ENCODE peak calls at places on chromosome 16, in five cellular contexts. U is activated CD4-positive, alpha-beta T cell treated with anti-CD3 and anti-CD28 coated beads, Interleukin-2, amount 50 U/mL, for 48 hours; E is AG20443; F is RWPE1; V is endodermal cell. G is an unnamed sample.

GRCh38 chr16:16857603-16858283 is 478.8 kb downstream of the NPIPA7 start:
- DNase-seq in U (no peak), E (no peak), F (no peak), V (peak), G (no peak)

GRCh38 chr16:84302111-84302954 is 7.7 kb downstream of the WFDC1 start:
- DNase-seq in U (no peak), E (no peak), F (no peak), V (no peak), G (peak)

GRCh38 chr16:29710227-29711219 is 31.5 kb downstream of the QPRT start:
- DNase-seq in U (no peak), E (peak), F (peak), V (peak), G (peak)

GRCh38 chr16:89143911-89144675 is 27.5 kb upstream of the CDH15 start:
- DNase-seq in U (no peak), E (no peak), F (no peak), V (no peak), G (no peak)

GRCh38 chr16:56980203-56980535 is 9.2 kb upstream of the NLRC5 start:
- DNase-seq in U (no peak), E (no peak), F (no peak), V (no peak), G (no peak)

GRCh38 chr16:19717781-19718623 is at the start of the genes IQCK and KNOP1:
- DNase-seq in U (peak), E (peak), F (peak), V (peak), G (peak)

GRCh38 chr16:71880176-71880575 is 3.8 kb downstream of the ZNF821 start:
- DNase-seq in U (no peak), E (no peak), F (no peak), V (no peak), G (no peak)

GRCh38 chr16:14641877-14642276 is 9.1 kb downstream of the BFAR start:
- DNase-seq in U (no peak), E (no peak), F (no peak), V (peak), G (no peak)

GRCh38 chr16:27430923-27431484 is 29.0 kb downstream of the IL21R start:
- DNase-seq in U (no peak), E (no peak), F (no peak), V (no peak), G (no peak)

GRCh38 chr16:10622036-10622921 is 41.9 kb upstream of the EMP2 start:
- DNase-seq in U (no peak), E (no peak), F (no peak), V (peak), G (no peak)

GRCh38 chr16:88772871-88773811 is 11.9 kb downstream of the PIEZO1 start:
- DNase-seq in U (no peak), E (peak), F (no peak), V (no peak), G (peak)

GRCh38 chr16:31077592-31078199 is 3.5 kb downstream of the ZNF646 start:
- DNase-seq in U (no peak), E (no peak), F (no peak), V (no peak), G (no peak)

GRCh38 chr16:20851601-20852000 is 45.3 kb downstream of the REXO5 start:
- DNase-seq in U (no peak), E (peak), F (peak), V (no peak), G (peak)

GRCh38 chr16:3938843-3939624 is 58.5 kb upstream of the CREBBP start:
- DNase-seq in U (peak), E (peak), F (peak), V (peak), G (peak)

GRCh38 chr16:53372942-53373871 is 61.1 kb upstream of the RBL2 start:
- DNase-seq in U (peak), E (no peak), F (peak), V (no peak), G (no peak)

GRCh38 chr16:27844826-27845225 is 218.7 kb downstream of the GSG1L start:
- DNase-seq in U (no peak), E (no peak), F (no peak), V (peak), G (no peak)

GRCh38 chr16:9681556-9681955 is 500.7 kb downstream of the GRIN2A start:
- DNase-seq in U (no peak), E (no peak), F (no peak), V (peak), G (no peak)

GRCh38 chr16:50847166-50847565 is 105.3 kb downstream of the CYLD start:
- DNase-seq in U (no peak), E (no peak), F (no peak), V (no peak), G (no peak)

GRCh38 chr16:53220585-53220984 is 165.8 kb downstream of the CHD9 start:
- DNase-seq in U (no peak), E (peak), F (no peak), V (peak), G (no peak)

GRCh38 chr16:75947626-75948239 is 221.4 kb upstream of the CPHXL start:
- DNase-seq in U (no peak), E (no peak), F (no peak), V (no peak), G (no peak)

GRCh38 chr16:46620265-46621005 is 744 bp downstream of the SHCBP1 start:
- DNase-seq in U (peak), E (peak), F (no peak), V (no peak), G (no peak)

GRCh38 chr16:49643429-49644142 is 212.3 kb downstream of the ZNF423 start:
- DNase-seq in U (no peak), E (peak), F (no peak), V (no peak), G (peak)

GRCh38 chr16:54366943-54367342 is 80.4 kb upstream of the IRX3 start:
- DNase-seq in U (no peak), E (no peak), F (no peak), V (no peak), G (no peak)

GRCh38 chr16:57998484-57998883 is 2.0 kb downstream of the ZNF319 start:
- DNase-seq in U (peak), E (no peak), F (peak), V (peak), G (peak)

GRCh38 chr16:85177448-85177846 is 65.2 kb upstream of the CIBAR2 start:
- DNase-seq in U (no peak), E (no peak), F (no peak), V (no peak), G (no peak)

GRCh38 chr16:56938664-56939513 is 6.9 kb downstream of the HERPUD1 start:
- DNase-seq in U (peak), E (no peak), F (no peak), V (no peak), G (no peak)